ENCODE peak calls at places on chromosome 9, in seven cellular contexts. Q is AG04449, O is ovary, S is tibial artery, Y is astrocyte, C is GM06990, V is brain microvascular endothelial cell. J is an unnamed sample.

GRCh38 chr9:88342246-88342645 is 46.0 kb upstream of the SPIN1 start:
- DNase-seq in Q (no peak), O (no peak), S (no peak), Y (peak; percentile 67), C (no peak), V (peak; percentile 8), J (no peak)

GRCh38 chr9:91905237-91905650 is 44.8 kb downstream of the ROR2 start:
- DNase-seq in Q (no peak), O (no peak), S (no peak), Y (no peak), C (no peak), V (no peak), J (no peak)

GRCh38 chr9:8769153-8769552 is 969.6 kb upstream of the DMAC1 start:
- DNase-seq in Q (no peak), O (no peak), S (no peak), Y (no peak), C (no peak), V (no peak), J (no peak)

GRCh38 chr9:15696979-15697378 is 144.1 kb downstream of the CCDC171 start:
- DNase-seq in Q (no peak), O (no peak), S (no peak), Y (no peak), C (no peak), V (no peak), J (no peak)

GRCh38 chr9:136058152-136058483 is 37.0 kb downstream of the NACC2 start:
- DNase-seq in Q (no peak), O (no peak), S (peak; percentile 16), Y (no peak), C (no peak), V (no peak), J (peak; percentile 33)

GRCh38 chr9:72478993-72479392 is 42.4 kb upstream of the TMC1 start:
- DNase-seq in Q (no peak), O (no peak), S (no peak), Y (peak; percentile 57), C (no peak), V (no peak), J (no peak)

GRCh38 chr9:99030082-99030481 is 74.8 kb upstream of the TGFBR1 start:
- DNase-seq in Q (peak; percentile 99), O (no peak), S (no peak), Y (peak; percentile 99), C (no peak), V (peak; percentile 95), J (no peak)

GRCh38 chr9:135839516-135839915 is 67.8 kb downstream of the CAMSAP1 start:
- DNase-seq in Q (no peak), O (no peak), S (no peak), Y (no peak), C (no peak), V (no peak), J (no peak)

GRCh38 chr9:131469369-131469768 is 33.3 kb upstream of the POMT1 start:
- DNase-seq in Q (no peak), O (peak; percentile 20), S (no peak), Y (no peak), C (no peak), V (no peak), J (no peak)

GRCh38 chr9:99605016-99605743 is 216.5 kb upstream of the NR4A3 start:
- DNase-seq in Q (no peak), O (no peak), S (no peak), Y (no peak), C (no peak), V (no peak), J (no peak)

GRCh38 chr9:18922161-18922910 is 110.7 kb downstream of the SAXO1 start:
- DNase-seq in Q (no peak), O (no peak), S (no peak), Y (no peak), C (no peak), V (no peak), J (no peak)

GRCh38 chr9:14258156-14258555 is 55.8 kb downstream of the NFIB start:
- DNase-seq in Q (no peak), O (no peak), S (no peak), Y (no peak), C (no peak), V (no peak), J (no peak)

GRCh38 chr9:112644449-112644965 is 73.4 kb downstream of the INIP start:
- DNase-seq in Q (no peak), O (no peak), S (no peak), Y (no peak), C (no peak), V (no peak), J (no peak)

GRCh38 chr9:122819326-122819725 is 9.1 kb downstream of the PDCL start:
- DNase-seq in Q (no peak), O (no peak), S (no peak), Y (peak; percentile 57), C (no peak), V (peak; percentile 61), J (no peak)

GRCh38 chr9:33155393-33155792 is 11.7 kb downstream of the B4GALT1 start:
- DNase-seq in Q (no peak), O (no peak), S (no peak), Y (peak; percentile 49), C (no peak), V (no peak), J (no peak)

GRCh38 chr9:135604437-135605237 is 34.7 kb downstream of the GLT6D1 start:
- DNase-seq in Q (no peak), O (no peak), S (no peak), Y (no peak), C (no peak), V (no peak), J (peak; percentile 10)

GRCh38 chr9:131731237-131731995 is 8.5 kb downstream of the RAPGEF1 start:
- DNase-seq in Q (no peak), O (no peak), S (no peak), Y (no peak), C (no peak), V (no peak), J (no peak)

GRCh38 chr9:110578896-110579752 is at the start of gene SVEP1:
- DNase-seq in Q (no peak), O (peak; percentile 45), S (peak; percentile 35), Y (peak; percentile 72), C (peak; percentile 22), V (peak; percentile 44), J (peak; percentile 60)

GRCh38 chr9:123753011-123753410 is 176.9 kb downstream of the DENND1A start:
- DNase-seq in Q (peak; percentile 31), O (no peak), S (no peak), Y (no peak), C (no peak), V (no peak), J (no peak)

GRCh38 chr9:34454571-34455065 is 3.8 kb downstream of the FAM219A start:
- DNase-seq in Q (peak; percentile 17), O (no peak), S (peak; percentile 25), Y (peak; percentile 18), C (no peak), V (peak; percentile 79), J (peak; percentile 67)

GRCh38 chr9:90909747-90910283 is 108.2 kb downstream of the SYK start:
- DNase-seq in Q (no peak), O (no peak), S (no peak), Y (no peak), C (no peak), V (no peak), J (no peak)

GRCh38 chr9:8486095-8486494 is 686.5 kb upstream of the DMAC1 start:
- DNase-seq in Q (no peak), O (peak; percentile 42), S (peak; percentile 24), Y (peak; percentile 3), C (no peak), V (peak; percentile 57), J (peak; percentile 25)

GRCh38 chr9:105401651-105402050 is 46.2 kb upstream of the FSD1L start:
- DNase-seq in Q (no peak), O (no peak), S (no peak), Y (peak; percentile 24), C (no peak), V (peak; percentile 26), J (no peak)

GRCh38 chr9:92064711-92065110 is 50.5 kb downstream of the SPTLC1 start:
- DNase-seq in Q (peak; percentile 78), O (no peak), S (no peak), Y (peak; percentile 83), C (no peak), V (peak; percentile 74), J (no peak)

GRCh38 chr9:136722093-136722968 is 10.0 kb downstream of the DIPK1B start:
- DNase-seq in Q (no peak), O (no peak), S (no peak), Y (no peak), C (no peak), V (no peak), J (no peak)

DNA sequence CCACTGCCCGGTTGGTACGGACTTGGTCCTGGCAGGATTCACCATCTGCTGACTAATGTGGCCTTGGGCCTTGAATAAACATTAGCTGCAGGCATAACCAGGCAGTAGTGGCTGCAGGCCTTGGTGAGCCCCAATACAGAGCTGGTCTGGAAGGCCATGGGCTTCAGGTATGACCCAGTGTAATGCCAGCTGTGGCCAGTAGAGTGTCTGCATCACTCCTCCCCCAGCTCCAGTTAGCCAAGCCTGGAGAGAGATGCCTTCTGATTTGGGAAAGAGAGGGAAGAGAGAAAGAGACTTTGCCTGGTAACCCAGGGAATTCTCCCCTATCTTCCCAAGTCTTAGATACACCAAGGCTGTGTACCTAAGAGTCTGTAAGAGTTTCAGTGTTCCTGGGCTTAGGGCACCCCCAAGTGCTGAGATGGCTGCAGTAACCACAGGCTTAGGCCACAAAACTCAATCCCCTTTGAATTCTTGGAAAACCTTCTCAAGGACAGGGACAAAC is 5.6 kb upstream of the C5 start:
- DNase-seq in Q (no peak), O (no peak), S (no peak), Y (no peak), C (no peak), V (no peak), J (no peak)
- TF ChIP-seq CTCF in Q (no peak), O (no peak), S (no peak), Y (peak; percentile 29), C (peak; percentile 66), V (peak; percentile 70), J (peak; percentile 24)

GRCh38 chr9:26850995-26851394 is 41.6 kb downstream of the CAAP1 start:
- DNase-seq in Q (no peak), O (no peak), S (no peak), Y (no peak), C (no peak), V (no peak), J (no peak)

GRCh38 chr9:26856413-26857032 is 36.1 kb downstream of the CAAP1 start:
- DNase-seq in Q (no peak), O (no peak), S (no peak), Y (peak; percentile 15), C (no peak), V (peak; percentile 51), J (no peak)
- TF ChIP-seq CTCF in Q (peak; percentile 35), O (no peak), S (no peak), Y (peak; percentile 55), C (peak; percentile 54), V (peak; percentile 72), J (no peak)

DNA sequence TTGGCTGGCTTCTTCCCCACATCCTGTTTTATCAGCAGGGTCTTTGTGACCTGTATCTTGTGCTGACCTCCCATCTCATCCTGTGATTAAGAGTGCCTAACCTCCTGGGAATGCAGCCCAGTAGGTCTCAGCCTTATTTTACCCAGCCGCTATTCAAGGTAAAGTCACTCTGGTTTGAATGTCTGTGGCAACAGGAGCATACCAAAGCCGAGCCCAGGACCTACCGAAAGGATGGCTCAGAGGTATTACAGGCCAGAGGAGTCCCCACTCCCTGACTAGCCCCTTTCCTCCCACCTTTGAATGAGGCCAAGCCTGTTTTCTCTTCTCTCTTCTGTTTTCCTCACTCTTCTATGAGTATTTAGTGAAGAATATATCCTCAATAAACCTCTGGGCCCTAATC is 271.3 kb downstream of the OSTF1 start:
- DNase-seq in Q (no peak), O (no peak), S (no peak), Y (no peak), C (no peak), V (no peak), J (no peak)
- TF ChIP-seq CTCF in Q (no peak), O (no peak), S (no peak), Y (no peak), C (no peak), V (no peak), J (no peak)

GRCh38 chr9:138100711-138101349 is 223.2 kb downstream of the CACNA1B start:
- DNase-seq in Q (no peak), O (no peak), S (no peak), Y (no peak), C (no peak), V (no peak), J (no peak)
- TF ChIP-seq CTCF in Q (no peak), O (no peak), S (no peak), Y (no peak), C (peak; percentile 27), V (no peak), J (peak; percentile 34)